ENCODE peak calls at places on chromosomes 2 and 18, in four cellular contexts. One of them, this sample, is unnamed.

GRCh38 chr2:190846746-190847145 is 33.9 kb upstream of the GLS start:
- DNase-seq in GM04504: no peak
- DNase-seq in H54: no peak
- DNase-seq in hypothalamus: no peak
- DNase-seq in this sample: no peak

GRCh38 chr18:72868666-72869661 is 1.2 kb upstream of the NETO1 start:
- DNase-seq in hypothalamus: no peak
- DNase-seq in H54: no peak
- DNase-seq in GM04504: no peak
- DNase-seq in this sample: no peak

GRCh38 chr2:176291768-176292393 is 22.6 kb downstream of the MTX2 start:
- DNase-seq in H54: no peak
- DNase-seq in GM04504: no peak
- DNase-seq in hypothalamus: no peak
- DNase-seq in this sample: no peak

GRCh38 chr18:70250781-70251180 is 38.1 kb upstream of the SOCS6 start:
- DNase-seq in H54: no peak
- DNase-seq in hypothalamus: no peak
- DNase-seq in GM04504: no peak
- DNase-seq in this sample: no peak

GRCh38 chr2:60861736-60862135 is 19.6 kb upstream of the REL start:
- DNase-seq in hypothalamus: no peak
- DNase-seq in H54: no peak
- DNase-seq in GM04504: no peak
- DNase-seq in this sample: no peak

GRCh38 chr2:98480598-98480997 is 35.9 kb downstream of the INPP4A start:
- DNase-seq in hypothalamus: no peak
- DNase-seq in H54: no peak
- DNase-seq in GM04504: no peak
- DNase-seq in this sample: no peak

GRCh38 chr2:131036696-131037397 is 56.4 kb downstream of the FAM168B start:
- DNase-seq in H54: no peak
- DNase-seq in hypothalamus: no peak
- DNase-seq in GM04504: no peak
- DNase-seq in this sample: no peak

GRCh38 chr2:168490916-168491605 is 35.0 kb downstream of the CERS6 start:
- DNase-seq in hypothalamus: no peak
- DNase-seq in H54: no peak
- DNase-seq in GM04504: no peak
- DNase-seq in this sample: no peak

GRCh38 chr2:44320832-44321231 is 40.5 kb downstream of the PREPL start:
- DNase-seq in GM04504: no peak
- DNase-seq in hypothalamus: no peak
- DNase-seq in H54: no peak
- DNase-seq in this sample: no peak

GRCh38 chr2:211187602-211188001 is 631.2 kb downstream of the CPS1 start:
- DNase-seq in GM04504: no peak
- DNase-seq in H54: no peak
- DNase-seq in hypothalamus: no peak
- DNase-seq in this sample: no peak

GRCh38 chr2:39094717-39095363 is 26.0 kb downstream of the SOS1 start:
- DNase-seq in hypothalamus: no peak
- DNase-seq in GM04504: peak; percentile 35
- DNase-seq in H54: no peak
- DNase-seq in this sample: no peak

GRCh38 chr2:141529674-141530073 is 601.1 kb downstream of the LRP1B start:
- DNase-seq in hypothalamus: no peak
- DNase-seq in GM04504: no peak
- DNase-seq in H54: no peak
- DNase-seq in this sample: no peak

GRCh38 chr18:23133860-23134779 is 1.2 kb upstream of the CABLES1 start:
- DNase-seq in hypothalamus: no peak
- DNase-seq in GM04504: no peak
- DNase-seq in H54: no peak
- DNase-seq in this sample: no peak

GRCh38 chr2:152629202-152629601 is 88.1 kb downstream of the PRPF40A start:
- DNase-seq in hypothalamus: no peak
- DNase-seq in GM04504: no peak
- DNase-seq in H54: no peak
- DNase-seq in this sample: no peak

GRCh38 chr2:181332044-181332443 is 125.1 kb upstream of the ITGA4 start:
- DNase-seq in hypothalamus: no peak
- DNase-seq in GM04504: no peak
- DNase-seq in H54: no peak
- DNase-seq in this sample: no peak

GRCh38 chr2:54258171-54258570 is 2.1 kb upstream of the TSPYL6 start:
- DNase-seq in GM04504: no peak
- DNase-seq in hypothalamus: no peak
- DNase-seq in H54: no peak
- DNase-seq in this sample: no peak

GRCh38 chr2:95265182-95265581 is 9.1 kb upstream of the PROM2 start:
- DNase-seq in H54: no peak
- DNase-seq in GM04504: no peak
- DNase-seq in hypothalamus: no peak
- DNase-seq in this sample: no peak

GRCh38 chr18:58682429-58683069 is 11.3 kb downstream of the MALT1 start:
- DNase-seq in GM04504: peak; percentile 51
- DNase-seq in H54: no peak
- DNase-seq in hypothalamus: peak; percentile 1
- DNase-seq in this sample: peak; percentile 10

GRCh38 chr2:10009811-10010781 is 33.3 kb upstream of the KLF11 start:
- DNase-seq in hypothalamus: peak; percentile 19
- DNase-seq in GM04504: peak; percentile 65
- DNase-seq in H54: no peak
- DNase-seq in this sample: peak; percentile 14

GRCh38 chr2:152740743-152741328 is 22.4 kb downstream of the ARL6IP6 start:
- DNase-seq in GM04504: peak; percentile 28
- DNase-seq in H54: no peak
- DNase-seq in hypothalamus: no peak
- DNase-seq in this sample: peak; percentile 60

GRCh38 chr2:125095826-125096225 is 1070.7 kb downstream of the CNTNAP5 start:
- DNase-seq in GM04504: no peak
- DNase-seq in hypothalamus: no peak
- DNase-seq in H54: no peak
- DNase-seq in this sample: no peak

GRCh38 chr2:85770786-85771409 is 17.1 kb downstream of the ATOH8 start:
- DNase-seq in H54: no peak
- DNase-seq in hypothalamus: no peak
- DNase-seq in GM04504: no peak
- DNase-seq in this sample: no peak

GRCh38 chr2:42846932-42847595 is 54.7 kb upstream of the HAAO start:
- DNase-seq in hypothalamus: no peak
- DNase-seq in GM04504: no peak
- DNase-seq in H54: no peak
- DNase-seq in this sample: no peak

GRCh38 chr18:7733642-7734041 is 166.5 kb downstream of the PTPRM start:
- DNase-seq in hypothalamus: no peak
- DNase-seq in GM04504: no peak
- DNase-seq in H54: no peak
- DNase-seq in this sample: no peak

GRCh38 chr2:120871016-120871635 is 135.5 kb downstream of the GLI2 start:
- DNase-seq in GM04504: no peak
- DNase-seq in H54: no peak
- DNase-seq in hypothalamus: no peak
- DNase-seq in this sample: no peak

GRCh38 chr2:52141076-52141475 is 1109.1 kb upstream of the NRXN1 start:
- DNase-seq in H54: no peak
- DNase-seq in GM04504: no peak
- DNase-seq in hypothalamus: no peak
- DNase-seq in this sample: no peak

GRCh38 chr2:46230115-46230571 is 67.1 kb upstream of the EPAS1 start:
- DNase-seq in GM04504: no peak
- DNase-seq in H54: no peak
- DNase-seq in hypothalamus: no peak
- DNase-seq in this sample: peak; percentile 20

GRCh38 chr2:8524388-8524787 is 157.5 kb upstream of the ID2 start:
- DNase-seq in H54: no peak
- DNase-seq in GM04504: no peak
- DNase-seq in hypothalamus: no peak
- DNase-seq in this sample: no peak

GRCh38 chr18:50734342-50734741 is 85.5 kb downstream of the MRO start:
- DNase-seq in hypothalamus: no peak
- DNase-seq in GM04504: no peak
- DNase-seq in H54: no peak
- DNase-seq in this sample: no peak

GRCh38 chr18:24126155-24126947 is 12.5 kb upstream of the CABYR start:
- DNase-seq in hypothalamus: no peak
- DNase-seq in H54: no peak
- DNase-seq in GM04504: no peak
- DNase-seq in this sample: no peak

GRCh38 chr2:113926314-113926713 is 36.4 kb downstream of the ACTR3 start:
- DNase-seq in hypothalamus: no peak
- DNase-seq in GM04504: no peak
- DNase-seq in H54: no peak
- DNase-seq in this sample: no peak